ENCODE peak calls at places on chromosomes 6 and 20, in four cellular contexts. G is left ventricle myocardium inferior, O is AG09309, C is uterus. B is an unnamed sample.

GRCh38 chr6:5619249-5619648 is 357.9 kb downstream of the FARS2 start:
- DNase-seq in C (no peak), G (no peak), O (no peak), B (no peak)

GRCh38 chr6:56618050-56618449 is 24.6 kb downstream of the DST start:
- DNase-seq in O (no peak), G (no peak), C (no peak), B (no peak)

GRCh38 chr6:128508588-128509296 is 11.7 kb downstream of the PTPRK start:
- DNase-seq in G (no peak), C (no peak), O (peak; percentile 67), B (peak; percentile 56)

GRCh38 chr20:34615477-34615876 is 57.0 kb downstream of the MAP1LC3A start:
- DNase-seq in O (no peak), G (no peak), C (no peak), B (no peak)

GRCh38 chr20:57710841-57711240 is 1.0 kb upstream of the PMEPA1 start:
- DNase-seq in O (no peak), C (no peak), G (no peak), B (no peak)

GRCh38 chr6:27237089-27237723 is 10.3 kb upstream of the PRSS16 start:
- DNase-seq in G (no peak), O (peak; percentile 4), C (no peak), B (peak; percentile 26)

GRCh38 chr6:33914519-33915120 is 110.8 kb upstream of the MLN start:
- DNase-seq in O (no peak), C (no peak), G (no peak), B (no peak)

GRCh38 chr6:2658788-2659187 is 91.9 kb downstream of the MYLK4 start:
- DNase-seq in G (no peak), C (no peak), O (no peak), B (no peak)

GRCh38 chr6:150409576-150410066 is 40.8 kb downstream of the IYD start:
- DNase-seq in G (peak; percentile 48), O (no peak), C (peak; percentile 32), B (no peak)

GRCh38 chr20:32445539-32446273 is 87.6 kb downstream of the ASXL1 start:
- DNase-seq in C (no peak), G (no peak), O (no peak), B (no peak)

GRCh38 chr20:36573798-36574277 is 441 bp downstream of the TGIF2 start:
- DNase-seq in G (peak; percentile 43), O (no peak), C (no peak), B (no peak)

GRCh38 chr6:158627168-158627939 is 17.2 kb downstream of the DYNLT1 start:
- DNase-seq in C (no peak), O (no peak), G (no peak), B (no peak)

GRCh38 chr6:21999012-21999528 is 297.8 kb downstream of the PRL start:
- DNase-seq in O (peak; percentile 31), C (no peak), G (no peak), B (no peak)

GRCh38 chr20:50296450-50297375 is 106.1 kb downstream of the CEBPB start:
- DNase-seq in O (no peak), C (peak; percentile 62), G (no peak), B (no peak)

GRCh38 chr6:150069707-150070106 is 786 bp upstream of the ULBP3 start:
- DNase-seq in O (no peak), G (no peak), C (no peak), B (no peak)

GRCh38 chr6:126188271-126188909 is 151.5 kb upstream of the CENPW start:
- DNase-seq in O (peak; percentile 11), C (no peak), G (no peak), B (peak; percentile 19)

GRCh38 chr20:46622125-46622524 is 29.1 kb downstream of the SLC13A3 start:
- DNase-seq in G (no peak), O (no peak), C (no peak), B (no peak)

GRCh38 chr6:11429577-11429976 is 108.0 kb upstream of the TMEM170B start:
- DNase-seq in G (no peak), C (no peak), O (no peak), B (no peak)

GRCh38 chr20:49668181-49668877 is 45.3 kb downstream of the B4GALT5 start:
- DNase-seq in O (no peak), C (no peak), G (peak; percentile 19), B (no peak)

GRCh38 chr20:54068495-54068894 is 1.9 kb downstream of the BCAS1 start:
- DNase-seq in O (no peak), G (no peak), C (no peak), B (no peak)
- H3K4me3 ChIP-seq in O (no peak overlapping the region), G (no peak overlapping the region), C (no peak overlapping the region), B (no peak overlapping the region)

DNA sequence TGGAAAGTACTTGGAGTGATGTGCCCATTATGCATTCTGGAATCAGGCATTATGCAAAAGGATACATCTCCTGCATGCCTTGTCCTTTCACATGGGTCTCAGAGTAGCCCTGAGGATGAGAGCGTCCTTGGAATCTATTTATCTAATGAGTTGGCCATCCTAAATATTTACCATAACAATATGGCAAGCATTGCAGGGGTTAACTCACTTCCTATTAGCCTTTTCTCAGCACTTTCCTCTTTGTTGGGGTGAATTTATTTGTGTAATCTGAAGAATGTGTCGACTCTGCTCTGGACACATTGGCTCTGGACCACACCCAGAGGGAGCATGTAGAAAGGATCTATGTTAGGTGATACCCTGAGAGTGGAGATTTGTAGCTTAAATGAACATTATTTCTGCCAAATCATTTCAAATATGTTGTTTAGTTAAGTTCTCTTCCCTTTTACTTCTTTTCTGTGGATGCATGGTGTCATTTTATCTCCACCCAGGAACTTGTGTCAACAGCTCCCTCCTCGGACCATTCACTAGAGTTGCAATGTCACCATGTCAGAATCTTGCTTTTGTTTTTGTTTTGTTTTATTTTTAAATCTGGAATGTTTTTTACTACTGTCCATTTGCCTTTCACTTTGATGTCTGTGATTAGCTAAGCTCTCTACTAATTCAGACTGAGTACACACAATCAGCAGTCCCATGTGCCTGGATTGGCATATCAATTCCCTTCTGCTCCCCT is 757.0 kb upstream of the MMS22L start:
- DNase-seq in C (no peak), O (no peak), G (no peak), B (no peak)
- TF ChIP-seq CTCF in C (no peak), O (no peak), G (peak; percentile 51), B (no peak)

GRCh38 chr6:39821014-39821738 is 29.0 kb downstream of the DAAM2 start:
- DNase-seq in G (no peak), C (no peak), O (no peak), B (no peak)

GRCh38 chr6:39820553-39820952 is 28.4 kb downstream of the DAAM2 start:
- DNase-seq in C (no peak), G (no peak), O (no peak), B (no peak)

GRCh38 chr6:39823187-39823815 is 31.1 kb downstream of the DAAM2 start:
- DNase-seq in C (peak; percentile 58), G (peak; percentile 73), O (no peak), B (no peak)

GRCh38 chr6:39819676-39820075 is 27.5 kb downstream of the DAAM2 start:
- DNase-seq in O (no peak), C (no peak), G (no peak), B (no peak)

GRCh38 chr6:39821739-39822532 is 29.8 kb downstream of the DAAM2 start:
- DNase-seq in C (peak; percentile 29), G (peak; percentile 70), O (no peak), B (no peak)
- H3K4me3 ChIP-seq in C (no peak overlapping the region), G (peak overlapping the region; percentile 53), O (no peak overlapping the region), B (peak overlapping the region; percentile 1)

GRCh38 chr6:107729098-107729497 is 95.0 kb downstream of the SCML4 start:
- DNase-seq in C (no peak), G (no peak), O (no peak), B (no peak)
- TF ChIP-seq CTCF in C (no peak), G (no peak), O (peak; percentile 26), B (no peak)

GRCh38 chr20:44948513-44948912 is 11.7 kb downstream of the TOMM34 start:
- DNase-seq in G (no peak), C (no peak), O (no peak), B (no peak)

GRCh38 chr20:44950368-44950767 is 9.8 kb downstream of the TOMM34 start:
- DNase-seq in C (no peak), O (no peak), G (no peak), B (no peak)

GRCh38 chr20:44946266-44946852 is 13.8 kb downstream of the TOMM34 start:
- DNase-seq in O (no peak), C (no peak), G (no peak), B (no peak)

GRCh38 chr20:44945261-44945660 is 14.9 kb downstream of the TOMM34 start:
- DNase-seq in G (no peak), C (no peak), O (no peak), B (no peak)

GRCh38 chr20:44948107-44948506 is 12.1 kb downstream of the TOMM34 start:
- DNase-seq in O (no peak), G (no peak), C (no peak), B (no peak)
- H3K4me3 ChIP-seq in O (no peak overlapping the region), G (no peak overlapping the region), C (no peak overlapping the region), B (no peak overlapping the region)

B was measured in AG04449.